ENCODE peak calls at places on chromosomes 5 and 9, in six cellular contexts. Y is tibial nerve, M is HepG2, P is suprapubic skin, G is stomach, K is GM12878. R is an unnamed sample.

GRCh38 chr5:102388235-102388634 is 92.2 kb upstream of the SLCO4C1 start:
- DNase-seq in Y (no peak), M (no peak), P (no peak), G (no peak), K (no peak), R (no peak)

GRCh38 chr5:92641031-92641962 is 939.7 kb downstream of the NR2F1-AS1 start:
- DNase-seq in Y (peak), M (peak), P (no peak), G (no peak), K (no peak), R (no peak)

GRCh38 chr5:9468070-9468388 is 77.8 kb downstream of the SEMA5A start:
- DNase-seq in Y (no peak), M (no peak), P (no peak), G (no peak), K (no peak), R (peak)

GRCh38 chr9:121121582-121122087 is 46.9 kb downstream of the CNTRL start:
- DNase-seq in Y (peak), M (peak), P (peak), G (peak), K (peak), R (peak)

GRCh38 chr5:65440456-65440855 is 41.3 kb downstream of the ADAMTS6 start:
- DNase-seq in Y (no peak), M (no peak), P (no peak), G (no peak), K (no peak), R (no peak)

GRCh38 chr5:54243483-54244080 is 66.8 kb downstream of the ARL15 start:
- DNase-seq in Y (peak), M (peak), P (no peak), G (no peak), K (no peak), R (no peak)

GRCh38 chr5:154690488-154690887 is 64.7 kb upstream of the LARP1 start:
- DNase-seq in Y (no peak), M (no peak), P (no peak), G (no peak), K (no peak), R (no peak)

GRCh38 chr5:65883461-65883860 is 42.9 kb upstream of the ERBIN start:
- DNase-seq in Y (no peak), M (no peak), P (no peak), G (no peak), K (no peak), R (no peak)

GRCh38 chr5:156497816-156498215 is 170.9 kb downstream of the SGCD start:
- DNase-seq in Y (no peak), M (no peak), P (no peak), G (no peak), K (no peak), R (no peak)

GRCh38 chr9:83476513-83476912 is 61.7 kb downstream of the FRMD3 start:
- DNase-seq in Y (no peak), M (no peak), P (no peak), G (no peak), K (no peak), R (no peak)

GRCh38 chr5:10503997-10504761 is 59.7 kb upstream of the ANKRD33B start:
- DNase-seq in Y (no peak), M (peak), P (no peak), G (no peak), K (no peak), R (no peak)

GRCh38 chr9:98860871-98861293 is 53.4 kb downstream of the GALNT12 start:
- DNase-seq in Y (peak), M (no peak), P (no peak), G (peak), K (no peak), R (peak)

GRCh38 chr5:77832166-77832770 is 56.1 kb upstream of the TBCA start:
- DNase-seq in Y (no peak), M (no peak), P (no peak), G (no peak), K (no peak), R (peak)

GRCh38 chr9:93059960-93060591 is 1.6 kb downstream of the SUSD3 start:
- DNase-seq in Y (no peak), M (no peak), P (no peak), G (no peak), K (no peak), R (no peak)

GRCh38 chr5:145934276-145934675 is 2.1 kb upstream of the SH3RF2 start:
- DNase-seq in Y (no peak), M (no peak), P (no peak), G (no peak), K (no peak), R (no peak)

GRCh38 chr5:69030663-69031062 is 63.2 kb upstream of the SLC30A5 start:
- DNase-seq in Y (no peak), M (no peak), P (no peak), G (no peak), K (no peak), R (no peak)

GRCh38 chr5:124512236-124512635 is 234.2 kb downstream of the ZNF608 start:
- DNase-seq in Y (no peak), M (no peak), P (no peak), G (no peak), K (no peak), R (no peak)

DNA sequence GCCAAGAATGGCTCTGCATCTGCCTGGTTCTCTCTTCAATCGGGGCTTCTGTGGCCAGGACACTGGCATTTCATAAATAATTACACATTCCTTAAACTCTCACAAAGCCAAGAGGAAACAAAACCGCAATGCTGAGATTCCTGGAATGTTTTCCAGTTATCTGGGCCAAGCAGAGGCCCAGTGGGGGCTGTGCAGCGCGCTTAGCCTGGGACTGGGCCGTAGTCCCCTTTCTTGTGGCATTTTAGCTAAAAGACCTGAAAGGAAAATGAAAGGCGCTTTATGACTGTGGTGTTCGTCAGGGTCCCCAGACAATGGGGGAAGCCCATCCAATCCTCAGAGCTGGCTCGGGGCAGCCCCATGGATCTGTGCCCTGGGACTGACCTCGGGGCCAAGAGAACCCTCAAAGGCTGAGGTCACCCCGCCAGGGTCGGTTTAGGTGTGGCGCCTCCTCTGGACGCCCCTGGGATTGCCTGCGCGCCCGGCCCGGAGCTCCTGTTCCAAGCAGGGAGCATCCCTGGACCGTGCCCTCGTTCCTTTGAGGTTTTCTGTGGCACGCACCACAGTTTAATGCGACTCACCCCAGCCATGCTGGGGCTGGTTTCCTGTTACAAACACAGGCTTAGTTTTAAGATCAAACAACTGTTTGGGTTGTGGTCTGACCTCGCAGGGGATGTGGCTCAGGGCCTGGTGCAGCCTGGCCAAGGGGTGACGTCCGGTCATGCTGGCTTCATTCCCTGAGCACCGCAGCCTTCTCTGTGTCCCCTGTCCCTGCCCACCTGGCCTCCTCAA is 51.5 kb upstream of the NKD2 start:
- DNase-seq in Y (no peak), M (peak), P (peak), G (no peak), K (no peak), R (no peak)
- TF ChIP-seq CTCF in Y (no peak), M (no peak), P (no peak), G (no peak), K (peak), R (no peak)

GRCh38 chr5:7868427-7868772 is 431 bp downstream of the FASTKD3 start:
- DNase-seq in Y (no peak), M (no peak), P (no peak), G (no peak), K (no peak), R (no peak)

GRCh38 chr5:7871560-7872113 is 2.7 kb downstream of the MTRR start:
- DNase-seq in Y (no peak), M (no peak), P (no peak), G (no peak), K (no peak), R (no peak)

GRCh38 chr5:7867260-7867659 is 1.6 kb downstream of the FASTKD3 start:
- DNase-seq in Y (no peak), M (no peak), P (no peak), G (no peak), K (no peak), R (no peak)

GRCh38 chr5:7868773-7869473 is at the start of the genes FASTKD3 and MTRR:
- DNase-seq in Y (peak), M (peak), P (peak), G (peak), K (peak), R (peak)

GRCh38 chr5:7869474-7870136 is 657 bp downstream of the MTRR start:
- DNase-seq in Y (no peak), M (no peak), P (no peak), G (peak), K (no peak), R (no peak)
- TF ChIP-seq POLR2A in Y (no peak), M (no peak), P (no peak), G (no peak), K (no peak), R (no peak)

GRCh38 chr9:91191443-91192378 is 170.0 kb downstream of the AUH start:
- DNase-seq in Y (no peak), M (no peak), P (no peak), G (no peak), K (no peak), R (peak)

GRCh38 chr9:91195372-91196012 is 166.2 kb downstream of the AUH start:
- DNase-seq in Y (no peak), M (peak), P (no peak), G (no peak), K (no peak), R (peak)

GRCh38 chr9:91193658-91194391 is 167.9 kb downstream of the AUH start:
- DNase-seq in Y (peak), M (peak), P (peak), G (peak), K (no peak), R (peak)

GRCh38 chr9:91192379-91192775 is 169.3 kb downstream of the AUH start:
- DNase-seq in Y (no peak), M (peak), P (no peak), G (no peak), K (no peak), R (peak)

DNA sequence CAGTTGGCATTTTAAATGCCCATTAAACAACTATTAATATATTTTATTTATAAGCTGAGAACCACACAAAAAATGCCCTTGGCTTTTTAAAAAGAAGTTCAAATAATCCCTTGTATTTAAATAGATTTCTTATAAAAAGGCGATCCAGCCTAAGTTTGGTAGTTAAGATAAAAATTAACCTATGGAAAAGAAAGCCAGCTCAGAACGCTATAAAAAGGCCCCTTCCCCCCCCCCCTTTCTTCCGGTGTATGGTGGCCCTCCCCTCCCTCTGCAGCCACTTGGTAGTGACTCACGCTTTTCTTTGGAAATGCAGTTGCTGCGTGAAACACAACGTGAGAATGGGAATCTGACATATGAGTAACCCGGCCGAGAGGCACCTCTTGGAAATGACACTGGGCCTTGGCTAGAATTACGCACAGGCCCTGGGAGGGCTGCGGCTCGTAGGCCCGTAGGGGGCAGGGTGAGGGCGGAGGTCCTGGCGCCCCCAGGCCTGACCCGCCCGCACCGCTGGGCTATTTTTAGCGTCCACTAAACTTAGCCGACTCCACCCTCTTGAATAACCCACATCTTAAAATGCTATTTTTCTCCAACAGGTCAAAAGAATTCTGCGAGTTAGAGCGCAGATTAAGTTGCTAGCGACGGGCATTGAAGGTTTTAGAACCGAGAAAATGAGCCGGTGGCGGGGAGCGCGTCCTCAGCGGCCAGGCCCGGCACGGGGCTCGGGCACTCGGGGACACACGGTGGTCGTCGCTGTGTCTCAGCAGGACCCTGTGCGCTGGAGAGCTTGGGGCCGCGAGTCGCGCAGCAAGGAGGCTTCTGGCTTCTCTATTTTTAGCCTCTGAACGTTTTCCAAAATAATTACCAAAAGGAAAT is 168.7 kb downstream of the AUH start:
- DNase-seq in Y (peak), M (peak), P (peak), G (peak), K (no peak), R (peak)
- TF ChIP-seq EP300 in Y (peak), M (peak), P (peak), G (peak), K (no peak), R (peak)

GRCh38 chr9:86239053-86239770 is 20.2 kb downstream of the C9orf153 start:
- DNase-seq in Y (no peak), M (no peak), P (no peak), G (no peak), K (no peak), R (peak)
- TF ChIP-seq CTCF in Y (no peak), M (no peak), P (no peak), G (no peak), K (no peak), R (no peak)

R was measured in esophagus muscularis mucosa.